ENCODE peak calls at places on chromosomes 13 and 19, in nine cellular contexts. E is fibroblast of pulmonary artery; I is HL-60; T is lung; A is naive thymus-derived CD4-positive, alpha-beta T cell; J is IMR-90; P is AG04450; X is AG04449; G is fibroblast of villous mesenchyme. C is an unnamed sample.

GRCh38 chr19:1313695-1314613 is 28.3 kb downstream of the EFNA2 start:
- DNase-seq in A (no peak), X (no peak), J (no peak), T (no peak), I (no peak), E (no peak), G (no peak), P (no peak), C (no peak)

GRCh38 chr13:99980201-99981114 is 1.1 kb upstream of the ZIC2 start:
- DNase-seq in J (peak), A (peak), P (no peak), X (no peak), G (peak), I (no peak), T (no peak), E (peak), C (no peak)

GRCh38 chr19:485122-485521 is 11.2 kb upstream of the MADCAM1 start:
- DNase-seq in A (no peak), P (no peak), E (no peak), J (no peak), G (no peak), T (no peak), I (no peak), X (no peak), C (no peak)

GRCh38 chr13:92137519-92137918 is 739.1 kb downstream of the GPC5 start:
- DNase-seq in E (peak), I (no peak), A (no peak), J (no peak), G (peak), T (no peak), X (no peak), P (no peak), C (no peak)

GRCh38 chr19:15253513-15253912 is 21.3 kb upstream of the EPHX3 start:
- DNase-seq in P (no peak), G (no peak), A (no peak), T (no peak), E (no peak), X (no peak), I (no peak), J (no peak), C (no peak)

GRCh38 chr19:7238091-7238490 is 56.1 kb downstream of the INSR start:
- DNase-seq in J (no peak), X (no peak), T (no peak), E (peak), G (no peak), P (no peak), I (no peak), A (no peak), C (no peak)

GRCh38 chr19:870963-871401 is 11.5 kb downstream of the CFD start:
- DNase-seq in G (peak), T (no peak), A (no peak), X (no peak), P (no peak), I (no peak), J (peak), E (no peak), C (no peak)

GRCh38 chr19:46861691-46862503 is 1.1 kb downstream of the ARHGAP35 start:
- DNase-seq in I (no peak), T (no peak), P (no peak), G (peak), X (no peak), A (peak), J (no peak), E (no peak), C (no peak)

GRCh38 chr13:98384739-98385138 is 192.2 kb downstream of the STK24 start:
- DNase-seq in J (peak), X (peak), P (no peak), E (peak), G (peak), I (no peak), T (no peak), A (no peak), C (no peak)

GRCh38 chr19:33194884-33195710 is 967 bp downstream of the LRP3 start:
- DNase-seq in X (no peak), E (peak), T (no peak), I (no peak), J (peak), A (no peak), P (no peak), G (peak), C (no peak)

GRCh38 chr13:76815344-76815743 is 70.9 kb downstream of the KCTD12 start:
- DNase-seq in J (no peak), G (no peak), E (no peak), A (no peak), X (no peak), I (no peak), T (no peak), P (no peak), C (no peak)

GRCh38 chr13:110512198-110512740 is 49.3 kb downstream of the RAB20 start:
- DNase-seq in X (no peak), A (no peak), E (no peak), G (no peak), T (no peak), J (no peak), I (no peak), P (no peak), C (no peak)

GRCh38 chr19:2618611-2619010 is 83.9 kb downstream of the GNG7 start:
- DNase-seq in I (no peak), T (peak), X (no peak), P (no peak), G (no peak), E (peak), J (peak), A (peak), C (no peak)

GRCh38 chr13:49502954-49503353 is 7.2 kb downstream of the PHF11 start:
- DNase-seq in T (no peak), E (peak), I (no peak), P (no peak), X (no peak), J (peak), A (no peak), G (peak), C (no peak)

GRCh38 chr13:20191902-20192469 is 752 bp downstream of the GJB2 start:
- DNase-seq in P (no peak), X (no peak), E (no peak), G (peak), J (no peak), T (no peak), A (no peak), I (no peak), C (no peak)

GRCh38 chr19:33734913-33735312 is 61.8 kb upstream of the KCTD15 start:
- DNase-seq in X (no peak), A (no peak), P (no peak), G (no peak), J (no peak), T (no peak), I (no peak), E (no peak), C (no peak)

GRCh38 chr13:43787998-43788397 is 1.2 kb upstream of the ENOX1 start:
- DNase-seq in I (no peak), J (peak), T (no peak), P (no peak), G (peak), E (peak), A (no peak), X (no peak), C (no peak)

GRCh38 chr19:40298026-40298425 is 12.9 kb upstream of the AKT2 start:
- DNase-seq in T (no peak), X (no peak), P (no peak), I (no peak), A (no peak), G (no peak), J (no peak), E (no peak), C (no peak)

GRCh38 chr13:99909836-99910619 is 61.5 kb downstream of the ZIC5 start:
- DNase-seq in E (no peak), A (no peak), G (no peak), X (no peak), T (no peak), I (no peak), J (no peak), P (no peak), C (no peak)

GRCh38 chr19:6056801-6057650 is 53.3 kb downstream of the RFX2 start:
- DNase-seq in G (peak), I (peak), A (no peak), E (peak), T (peak), P (peak), X (peak), J (peak), C (peak)

GRCh38 chr13:102707465-102707864 is 12.6 kb upstream of the METTL21C start:
- DNase-seq in G (peak), X (peak), J (peak), P (peak), I (no peak), T (no peak), E (peak), A (no peak), C (peak)

GRCh38 chr13:112391747-112392146 is 15.6 kb downstream of the SPACA7 start:
- DNase-seq in I (no peak), X (no peak), J (no peak), P (no peak), T (no peak), G (no peak), A (no peak), E (no peak), C (no peak)

GRCh38 chr19:42175952-42176648 is 41.4 kb downstream of the DEDD2 start:
- DNase-seq in G (peak), P (no peak), A (no peak), I (no peak), T (no peak), J (peak), E (peak), X (no peak), C (no peak)

GRCh38 chr13:73519720-73520119 is 460.9 kb downstream of the KLF5 start:
- DNase-seq in E (no peak), T (no peak), P (no peak), I (no peak), G (no peak), J (no peak), A (no peak), X (no peak), C (no peak)

GRCh38 chr13:42633495-42633894 is 59.5 kb downstream of the TNFSF11 start:
- DNase-seq in J (peak), X (no peak), P (no peak), E (no peak), T (no peak), A (no peak), I (no peak), G (peak), C (no peak)

GRCh38 chr13:42626461-42626860 is 52.5 kb downstream of the TNFSF11 start:
- DNase-seq in T (no peak), J (no peak), A (no peak), E (no peak), G (no peak), X (no peak), I (no peak), P (no peak), C (no peak)

GRCh38 chr13:42628666-42629065 is 54.7 kb downstream of the TNFSF11 start:
- DNase-seq in J (no peak), G (no peak), T (no peak), I (no peak), P (no peak), E (no peak), A (no peak), X (no peak), C (no peak)
- H3K4me3 ChIP-seq in J (no peak), G (no peak), T (no peak), I (no peak), P (no peak), E (no peak), A (no peak), X (no peak), C (no peak)

GRCh38 chr13:46961719-46962118 is 64.9 kb upstream of the HTR2A start:
- DNase-seq in X (peak), J (peak), G (peak), T (no peak), A (no peak), I (peak), P (no peak), E (peak), C (peak)

GRCh38 chr13:46964789-46965527 is 68.1 kb upstream of the HTR2A start:
- DNase-seq in A (no peak), J (peak), I (no peak), T (no peak), G (peak), P (no peak), X (no peak), E (peak), C (peak)

GRCh38 chr13:46963874-46964273 is 67.0 kb upstream of the HTR2A start:
- DNase-seq in T (no peak), A (no peak), G (no peak), X (no peak), I (peak), E (no peak), J (no peak), P (no peak), C (no peak)

DNA sequence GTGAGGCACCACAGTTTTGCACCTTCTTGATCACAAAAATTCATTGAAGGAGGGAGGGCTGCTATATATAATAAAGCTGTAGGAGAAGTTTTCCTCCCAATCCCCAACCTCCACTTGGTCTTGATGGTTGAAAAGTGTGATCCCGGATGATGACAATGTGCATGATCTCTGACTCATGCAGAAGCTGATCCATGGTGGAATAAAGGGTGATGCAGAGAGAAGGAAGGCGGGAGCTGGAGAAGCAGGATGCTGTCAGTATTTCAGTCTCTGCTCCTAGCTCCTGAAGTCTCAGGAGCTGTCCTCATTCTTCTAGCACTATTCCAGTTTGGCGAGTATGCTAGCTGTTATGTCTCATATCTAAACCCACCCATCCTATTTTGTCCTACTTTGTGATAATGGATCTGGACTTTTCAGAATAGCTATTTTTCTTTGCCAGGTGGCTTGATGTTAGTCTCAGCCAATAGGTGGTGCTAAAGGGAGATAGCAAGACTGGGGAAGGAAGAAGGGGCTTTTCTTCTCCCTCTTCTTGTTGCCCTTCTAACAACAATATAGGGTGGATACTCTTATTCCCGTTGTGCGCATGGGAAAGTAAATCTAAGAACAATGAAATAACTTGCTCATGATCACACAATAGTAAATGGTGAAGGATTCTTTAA is 65.6 kb upstream of the HTR2A start:
- DNase-seq in E (peak), X (no peak), I (no peak), A (no peak), J (peak), P (no peak), T (no peak), G (no peak), C (no peak)
- H3K4me3 ChIP-seq in E (no peak), X (no peak), I (no peak), A (no peak), J (no peak), P (no peak), T (no peak), G (no peak), C (no peak)

GRCh38 chr19:18478545-18479311 is 40.8 kb upstream of the ISYNA1 start:
- DNase-seq in G (peak), P (peak), A (peak), I (peak), X (peak), E (peak), T (peak), J (peak), C (peak)
- H3K4me3 ChIP-seq in G (no peak), P (no peak), A (no peak), I (no peak), X (no peak), E (no peak), T (no peak), J (no peak), C (no peak)

GRCh38 chr13:107866666-107867623 is 348.4 kb downstream of the LIG4 start:
- DNase-seq in I (no peak), X (no peak), T (no peak), A (no peak), P (no peak), E (peak), G (peak), J (peak), C (no peak)
- H3K4me3 ChIP-seq in I (peak), X (peak), T (peak), A (no peak), P (peak), E (peak), G (peak), J (peak), C (peak)

DNA sequence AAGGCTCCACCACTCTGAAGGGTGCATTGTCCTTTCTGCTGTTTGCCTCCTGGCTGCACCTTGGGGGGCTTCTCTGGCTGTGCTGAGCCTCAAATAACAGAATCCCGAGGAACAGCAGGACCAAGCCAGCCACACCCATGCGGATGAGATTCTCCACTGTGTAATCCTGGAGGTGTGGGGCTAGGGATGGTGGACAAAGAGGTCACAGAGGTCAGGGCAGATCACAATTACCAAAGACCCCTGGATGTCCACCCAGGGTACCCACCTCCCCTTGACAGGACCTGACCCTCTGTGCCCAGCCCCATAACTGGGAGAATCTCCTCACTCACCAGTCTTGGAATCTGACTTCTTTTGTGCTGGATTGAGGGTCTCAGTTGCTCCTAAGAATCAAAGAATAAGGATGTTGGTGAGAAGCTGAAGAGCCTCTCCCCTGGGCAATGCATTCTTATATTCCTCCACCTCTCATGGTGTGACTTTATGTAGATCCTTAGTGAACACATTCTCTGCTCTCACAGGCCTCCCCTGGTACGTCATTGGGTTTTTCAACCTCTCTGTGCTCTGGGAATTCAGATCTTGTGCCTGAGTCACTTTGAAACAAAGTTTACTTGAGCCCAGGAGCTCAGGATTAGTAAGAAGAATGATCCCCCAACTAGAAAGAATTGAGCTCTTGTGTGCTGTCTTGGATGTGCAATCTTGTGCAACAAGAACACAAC is 5.2 kb downstream of the LILRA4 start:
- DNase-seq in E (no peak), P (no peak), A (no peak), J (no peak), X (no peak), G (no peak), T (no peak), I (no peak), C (no peak)
- H3K4me3 ChIP-seq in E (no peak), P (no peak), A (no peak), J (no peak), X (no peak), G (no peak), T (no peak), I (no peak), C (no peak)